ENCODE peak calls at places on chromosome 4, in seven cellular contexts. Z is iPS DF 6.9, S is erythroblast, J is PC-3, U is Right ventricle myocardium superior, O is GM13976, L is D341Med. F is an unnamed sample.

GRCh38 chr4:101421393-101421792 is 74.1 kb upstream of the PPP3CA start:
- DNase-seq in S (no peak), Z (no peak), L (no peak), U (no peak), O (no peak), J (no peak), F (no peak)

GRCh38 chr4:36172650-36173049 is 71.7 kb downstream of the ARAP2 start:
- DNase-seq in S (no peak), Z (no peak), O (no peak), J (no peak), U (no peak), L (no peak), F (no peak)

GRCh38 chr4:101114936-101115372 is 232.4 kb downstream of the PPP3CA start:
- DNase-seq in L (no peak), U (no peak), O (no peak), S (no peak), J (peak; percentile 86), Z (peak; percentile 22), F (no peak)

GRCh38 chr4:86544313-86544966 is 49.7 kb upstream of the PTPN13 start:
- DNase-seq in S (no peak), J (no peak), Z (no peak), L (no peak), O (peak; percentile 40), U (no peak), F (no peak)

GRCh38 chr4:86653237-86653865 is 59.2 kb downstream of the PTPN13 start:
- DNase-seq in J (peak; percentile 34), Z (peak; percentile 7), U (no peak), L (no peak), S (peak; percentile 42), O (no peak), F (no peak)

GRCh38 chr4:80125252-80126177 is 52.5 kb upstream of the ANTXR2 start:
- DNase-seq in J (peak; percentile 48), S (peak; percentile 61), U (no peak), Z (no peak), L (peak; percentile 35), O (no peak), F (no peak)

GRCh38 chr4:6688879-6689505 is 4.7 kb upstream of the S100P start:
- DNase-seq in Z (no peak), U (no peak), J (peak; percentile 92), L (no peak), O (peak; percentile 87), S (peak; percentile 44), F (no peak)

GRCh38 chr4:125317526-125317880 is 2.7 kb downstream of the FAT4 start:
- DNase-seq in Z (no peak), U (peak; percentile 69), L (peak; percentile 70), J (no peak), S (peak; percentile 14), O (peak; percentile 11), F (peak; percentile 87)

GRCh38 chr4:56863441-56864129 is 42.1 kb upstream of the SPINK2 start:
- DNase-seq in U (no peak), O (no peak), L (no peak), Z (no peak), S (no peak), J (no peak), F (no peak)

GRCh38 chr4:39348371-39349265 is 17.5 kb downstream of the RFC1 start:
- DNase-seq in J (peak; percentile 32), O (no peak), L (peak; percentile 66), U (no peak), Z (no peak), S (no peak), F (peak; percentile 65)

GRCh38 chr4:1899149-1900086 is 28.2 kb downstream of the NSD2 start:
- DNase-seq in U (peak; percentile 70), S (peak; percentile 92), J (peak; percentile 59), O (peak; percentile 87), L (peak; percentile 89), Z (peak; percentile 64), F (peak; percentile 78)

F was measured in WERI-Rb-1.